ENCODE peak calls at places on chromosomes 4 and X, in seven cellular contexts. R, A, Y, G, Z, N and P are unnamed samples.

GRCh38 chr4:6972911-6973310 is 63.3 kb downstream of the TBC1D14 start:
- DNase-seq in R (no peak), A (no peak), Y (no peak), G (no peak), Z (no peak), N (no peak), P (no peak)

GRCh38 chrX:102863735-102864134 is 73.3 kb upstream of the RAB40AL start:
- DNase-seq in R (peak; percentile 79), A (no peak), Y (peak; percentile 47), G (peak; percentile 82), Z (peak; percentile 44), N (peak; percentile 53), P (peak; percentile 81)

GRCh38 chr4:157221895-157222763 is 1.6 kb downstream of the GRIA2 start:
- DNase-seq in R (no peak), A (no peak), Y (no peak), G (peak; percentile 1), Z (no peak), N (no peak), P (no peak)

GRCh38 chr4:141238196-141238595 is 17.5 kb downstream of the ZNF330 start:
- DNase-seq in R (no peak), A (no peak), Y (no peak), G (no peak), Z (no peak), N (no peak), P (no peak)

GRCh38 chr4:176333076-176333475 is 13.3 kb downstream of the SPCS3 start:
- DNase-seq in R (no peak), A (no peak), Y (peak; percentile 26), G (no peak), Z (no peak), N (no peak), P (no peak)

GRCh38 chrX:37754518-37754917 is 25.3 kb upstream of the CYBB start:
- DNase-seq in R (no peak), A (no peak), Y (no peak), G (no peak), Z (no peak), N (no peak), P (no peak)

GRCh38 chr4:7558436-7558835 is 123.7 kb upstream of the PSAPL1 start:
- DNase-seq in R (no peak), A (no peak), Y (no peak), G (no peak), Z (no peak), N (no peak), P (no peak)

GRCh38 chr4:28479666-28480065 is 1619.0 kb downstream of the STIM2 start:
- DNase-seq in R (no peak), A (no peak), Y (no peak), G (no peak), Z (no peak), N (no peak), P (no peak)

GRCh38 chr4:38284294-38285045 is 324.3 kb downstream of the PTTG2 start:
- DNase-seq in R (no peak), A (no peak), Y (no peak), G (peak; percentile 71), Z (no peak), N (no peak), P (no peak)

GRCh38 chr4:3531887-3532713 is at the start of gene LRPAP1:
- DNase-seq in R (peak; percentile 92), A (peak; percentile 44), Y (peak; percentile 60), G (peak; percentile 88), Z (peak; percentile 94), N (peak; percentile 85), P (peak; percentile 95)

GRCh38 chr4:26573389-26573794 is 10.5 kb upstream of the TBC1D19 start:
- DNase-seq in R (no peak), A (no peak), Y (peak; percentile 13), G (no peak), Z (no peak), N (no peak), P (no peak)

GRCh38 chr4:77959566-77960338 is 97.1 kb downstream of the MRPL1 start:
- DNase-seq in R (no peak), A (peak; percentile 3), Y (peak; percentile 18), G (peak; percentile 76), Z (peak; percentile 24), N (peak; percentile 34), P (no peak)

GRCh38 chr4:5923306-5923830 is 30.5 kb upstream of the CRMP1 start:
- DNase-seq in R (no peak), A (no peak), Y (no peak), G (no peak), Z (no peak), N (no peak), P (no peak)

GRCh38 chrX:109619816-109620215 is 5.2 kb downstream of the KCNE5 start:
- DNase-seq in R (no peak), A (no peak), Y (no peak), G (no peak), Z (no peak), N (no peak), P (no peak)

GRCh38 chr4:152150214-152150613 is 385.7 kb downstream of the FBXW7 start:
- DNase-seq in R (no peak), A (no peak), Y (no peak), G (no peak), Z (no peak), N (no peak), P (no peak)

GRCh38 chr4:7804759-7805385 is 134.8 kb downstream of the AFAP1 start:
- DNase-seq in R (no peak), A (no peak), Y (no peak), G (no peak), Z (no peak), N (no peak), P (no peak)

GRCh38 chr4:167509551-167509950 is 275.3 kb upstream of the SPOCK3 start:
- DNase-seq in R (no peak), A (peak; percentile 79), Y (no peak), G (peak; percentile 2), Z (peak; percentile 4), N (no peak), P (no peak)

GRCh38 chr4:8289151-8289750 is 19.7 kb downstream of the HTRA3 start:
- DNase-seq in R (peak; percentile 9), A (no peak), Y (no peak), G (no peak), Z (no peak), N (no peak), P (peak; percentile 23)

GRCh38 chrX:150504399-150505186 is 63.8 kb upstream of the MTM1 start:
- DNase-seq in R (no peak), A (no peak), Y (no peak), G (peak; percentile 8), Z (no peak), N (peak; percentile 26), P (no peak)

GRCh38 chrX:110167952-110168451 is 149.9 kb downstream of the AMMECR1 start:
- DNase-seq in R (no peak), A (no peak), Y (no peak), G (peak; percentile 41), Z (no peak), N (peak; percentile 27), P (peak; percentile 46)

GRCh38 chr4:26787461-26788340 is 72.9 kb upstream of the STIM2 start:
- DNase-seq in R (peak; percentile 43), A (peak; percentile 76), Y (no peak), G (peak; percentile 84), Z (peak; percentile 80), N (peak; percentile 34), P (no peak)

GRCh38 chr4:38902695-38903094 is 35.1 kb downstream of the FAM114A1 start:
- DNase-seq in R (no peak), A (no peak), Y (no peak), G (peak; percentile 23), Z (peak; percentile 51), N (no peak), P (no peak)

GRCh38 chr4:118823471-118823870 is 12.5 kb downstream of the SEC24D start:
- DNase-seq in R (no peak), A (peak; percentile 17), Y (no peak), G (no peak), Z (peak; percentile 55), N (no peak), P (no peak)

GRCh38 chrX:15738686-15739016 is 581 bp downstream of the CA5B start:
- DNase-seq in R (no peak), A (no peak), Y (no peak), G (no peak), Z (no peak), N (no peak), P (no peak)

GRCh38 chr4:145404754-145405153 is 76.9 kb upstream of the SMAD1 start:
- DNase-seq in R (no peak), A (no peak), Y (no peak), G (no peak), Z (no peak), N (no peak), P (no peak)

GRCh38 chr4:153530996-153531375 is 64.8 kb downstream of the TMEM131L start:
- DNase-seq in R (no peak), A (no peak), Y (no peak), G (no peak), Z (no peak), N (no peak), P (no peak)
- TF ChIP-seq CTCF in R (no peak), A (peak; percentile 9), Y (peak; percentile 19), G (no peak), Z (no peak), N (peak; percentile 15), P (no peak)

GRCh38 chr4:100694467-100694866 is 176.6 kb upstream of the EMCN start:
- DNase-seq in R (no peak), A (no peak), Y (no peak), G (no peak), Z (no peak), N (no peak), P (no peak)
- TF ChIP-seq CTCF in R (no peak), A (no peak), Y (no peak), G (no peak), Z (no peak), N (no peak), P (no peak)

GRCh38 chr4:55407764-55408163 is 12.0 kb downstream of the TMEM165 start:
- DNase-seq in R (no peak), A (no peak), Y (no peak), G (no peak), Z (no peak), N (no peak), P (no peak)

GRCh38 chr4:55411621-55412020 is 15.9 kb downstream of the TMEM165 start:
- DNase-seq in R (no peak), A (no peak), Y (no peak), G (peak; percentile 45), Z (no peak), N (no peak), P (no peak)

GRCh38 chr4:55410431-55410830 is 14.7 kb downstream of the TMEM165 start:
- DNase-seq in R (no peak), A (no peak), Y (no peak), G (no peak), Z (no peak), N (no peak), P (no peak)

GRCh38 chr4:55407119-55407518 is 11.4 kb downstream of the TMEM165 start:
- DNase-seq in R (no peak), A (no peak), Y (no peak), G (no peak), Z (no peak), N (no peak), P (no peak)

GRCh38 chr4:55409468-55410171 is 13.9 kb downstream of the TMEM165 start:
- DNase-seq in R (no peak), A (no peak), Y (no peak), G (peak; percentile 92), Z (no peak), N (no peak), P (no peak)
- TF ChIP-seq CTCF in R (peak; percentile 12), A (peak; percentile 27), Y (no peak), G (peak; percentile 48), Z (no peak), N (peak; percentile 38), P (peak; percentile 17)

DNA sequence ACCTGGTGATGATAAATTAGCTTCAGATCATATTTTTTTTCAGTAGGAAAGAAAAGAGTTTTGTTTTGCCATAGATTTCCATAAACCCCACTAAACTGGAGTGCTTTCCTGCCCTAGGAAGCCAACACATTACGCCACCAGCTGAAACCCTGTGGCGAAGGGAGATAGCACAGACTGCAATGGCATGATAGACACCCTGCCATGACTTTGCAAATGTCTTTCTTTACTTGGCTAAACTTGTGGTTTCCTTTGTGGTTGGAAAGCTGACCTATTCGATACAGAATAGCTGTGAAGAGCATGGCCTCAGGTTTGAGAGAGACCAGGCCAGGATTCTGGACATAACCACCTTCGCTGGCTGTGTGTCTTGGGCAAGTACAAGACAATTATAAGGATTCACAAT is 19.1 kb downstream of the MFAP3L start:
- DNase-seq in R (no peak), A (no peak), Y (no peak), G (no peak), Z (no peak), N (no peak), P (no peak)
- TF ChIP-seq CTCF in R (no peak), A (no peak), Y (no peak), G (no peak), Z (no peak), N (no peak), P (no peak)